ENCODE peak calls at places on chromosomes 12 and 14, in four cellular contexts. Y is right lobe of liver, J is GM06990, T is fibroblast of lung. D is an unnamed sample.

GRCh38 chr12:105110851-105111250 is 3.3 kb downstream of the WASHC4 start:
- DNase-seq in Y (no peak), J (no peak), T (no peak), D (no peak)

GRCh38 chr12:42571327-42572009 is 18.1 kb downstream of the PRICKLE1 start:
- DNase-seq in Y (no peak), J (no peak), T (no peak), D (no peak)

GRCh38 chr12:119693006-119693405 is 25.1 kb downstream of the PRKAB1 start:
- DNase-seq in Y (no peak), J (no peak), T (peak), D (no peak)

GRCh38 chr12:123934829-123935228 is 37.8 kb downstream of the CCDC92 start:
- DNase-seq in Y (no peak), J (no peak), T (peak), D (no peak)

GRCh38 chr12:41946106-41946505 is 198.6 kb downstream of the GXYLT1 start:
- DNase-seq in Y (no peak), J (no peak), T (no peak), D (no peak)

GRCh38 chr14:67718265-67718664 is 16.6 kb downstream of the RDH12 start:
- DNase-seq in Y (no peak), J (no peak), T (no peak), D (no peak)

GRCh38 chr12:94753071-94753779 is 102.9 kb upstream of the TMCC3 start:
- DNase-seq in Y (no peak), J (no peak), T (peak), D (no peak)

GRCh38 chr14:93019970-93020369 is 95.8 kb downstream of the ITPK1 start:
- DNase-seq in Y (no peak), J (no peak), T (no peak), D (no peak)

GRCh38 chr12:100986595-100987547 is 192.3 kb downstream of the ANO4 start:
- DNase-seq in Y (no peak), J (no peak), T (peak), D (no peak)

GRCh38 chr12:123121670-123122069 is 29.2 kb downstream of the PITPNM2 start:
- DNase-seq in Y (no peak), J (no peak), T (no peak), D (no peak)

GRCh38 chr12:28602760-28603638 is 412.7 kb downstream of the CCDC91 start:
- DNase-seq in Y (no peak), J (no peak), T (peak), D (no peak)

GRCh38 chr12:29620030-29620429 is 122.5 kb upstream of the OVCH1 start:
- DNase-seq in Y (no peak), J (no peak), T (no peak), D (no peak)

GRCh38 chr12:29627221-29627620 is 129.7 kb upstream of the OVCH1 start:
- DNase-seq in Y (no peak), J (no peak), T (no peak), D (no peak)

DNA sequence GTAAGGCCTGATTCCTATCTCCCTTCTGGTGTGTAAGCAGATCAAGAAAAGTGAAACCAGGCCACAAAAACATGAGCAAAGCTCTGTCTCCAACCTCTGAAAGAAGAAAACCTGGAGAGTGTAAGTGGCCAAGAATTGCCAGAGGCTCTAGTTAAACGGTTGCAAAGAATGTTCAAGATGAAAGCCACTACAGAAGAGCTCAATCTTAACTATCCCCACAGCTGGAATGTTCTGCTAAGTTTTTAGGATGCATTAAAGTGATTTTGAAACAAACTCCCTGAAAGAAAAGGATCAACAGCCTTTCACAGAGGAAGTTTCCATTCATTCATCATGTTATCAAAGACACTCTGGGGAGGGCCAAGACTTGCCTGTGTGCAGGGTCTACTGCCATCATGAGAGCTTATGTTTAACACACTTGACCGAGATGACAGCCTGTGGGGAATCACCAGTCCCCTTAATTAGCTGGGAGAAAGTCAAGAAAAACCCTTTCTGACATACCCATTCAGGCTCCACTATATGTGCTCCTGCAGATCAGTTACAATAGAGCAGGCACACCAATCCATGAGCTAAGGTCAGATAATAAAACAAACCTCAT is 128.0 kb upstream of the OVCH1 start:
- DNase-seq in Y (no peak), J (no peak), T (peak), D (no peak)
- H3K4me3 ChIP-seq in Y (no peak), J (no peak), T (no peak), D (no peak)

GRCh38 chr14:65926504-65926903 is 514.0 kb downstream of the FUT8 start:
- DNase-seq in Y (no peak), J (no peak), T (no peak), D (no peak)
- TF ChIP-seq CTCF in Y (no peak), J (no peak), T (no peak), D (no peak)

GRCh38 chr14:77861201-77861600 is 61.3 kb downstream of the ADCK1 start:
- DNase-seq in Y (no peak), J (no peak), T (no peak), D (no peak)
- H3K4me3 ChIP-seq in Y (no peak), J (no peak), T (no peak), D (no peak)

DNA sequence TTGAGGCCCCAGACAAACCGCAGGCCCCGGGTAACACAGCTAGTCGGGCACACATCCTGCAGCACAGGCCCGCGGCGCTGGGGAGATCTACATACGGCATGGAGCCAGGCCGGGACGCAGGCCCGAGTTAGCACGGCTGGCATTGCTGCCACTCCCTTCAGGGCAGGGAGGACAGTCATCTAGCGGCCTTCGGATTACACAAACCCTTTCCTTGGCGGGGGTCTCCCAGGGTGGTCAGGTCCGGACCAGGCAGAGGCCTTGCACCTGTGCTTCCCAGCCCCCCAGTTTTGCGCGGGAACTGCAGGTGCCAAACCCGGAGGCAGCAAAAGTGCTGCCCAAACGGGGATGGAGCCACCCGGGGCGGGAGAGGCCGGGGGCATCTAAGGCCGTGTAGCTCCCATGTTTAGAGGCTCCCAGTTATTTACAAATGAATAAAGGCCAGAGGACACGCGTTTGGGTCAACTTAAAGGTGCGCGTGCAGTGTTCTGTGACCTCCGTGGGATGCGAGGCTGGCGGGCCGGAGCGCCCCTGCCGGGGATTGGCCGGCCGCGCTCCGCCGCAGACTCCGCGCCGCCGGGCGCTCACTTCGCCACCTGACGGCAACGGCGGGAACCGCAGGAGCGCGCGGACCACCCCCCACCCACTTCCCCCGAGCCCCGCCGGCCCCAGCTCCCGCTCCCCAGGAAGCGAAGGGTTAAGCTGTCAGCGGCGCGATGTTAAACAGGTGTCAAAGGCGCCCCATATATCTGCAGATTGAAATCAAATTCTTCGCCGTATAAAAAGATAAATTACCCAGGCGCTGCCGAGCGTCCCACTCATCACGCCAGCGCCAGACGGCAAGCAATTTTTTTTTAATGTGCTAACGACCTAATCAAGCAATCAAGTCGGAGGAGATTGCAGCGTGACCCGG is 18.1 kb downstream of the VSX2 start:
- DNase-seq in Y (no peak), J (peak), T (no peak), D (peak)
- TF ChIP-seq CTCF in Y (peak), J (peak), T (peak), D (peak)

GRCh38 chr12:11756022-11756421 is 106.5 kb downstream of the ETV6 start:
- DNase-seq in Y (no peak), J (no peak), T (no peak), D (no peak)

GRCh38 chr12:11756523-11756922 is 107.0 kb downstream of the ETV6 start:
- DNase-seq in Y (no peak), J (no peak), T (no peak), D (no peak)

GRCh38 chr12:11753826-11754225 is 104.4 kb downstream of the ETV6 start:
- DNase-seq in Y (no peak), J (no peak), T (no peak), D (no peak)

GRCh38 chr12:11754256-11754655 is 104.8 kb downstream of the ETV6 start:
- DNase-seq in Y (no peak), J (no peak), T (no peak), D (no peak)

DNA sequence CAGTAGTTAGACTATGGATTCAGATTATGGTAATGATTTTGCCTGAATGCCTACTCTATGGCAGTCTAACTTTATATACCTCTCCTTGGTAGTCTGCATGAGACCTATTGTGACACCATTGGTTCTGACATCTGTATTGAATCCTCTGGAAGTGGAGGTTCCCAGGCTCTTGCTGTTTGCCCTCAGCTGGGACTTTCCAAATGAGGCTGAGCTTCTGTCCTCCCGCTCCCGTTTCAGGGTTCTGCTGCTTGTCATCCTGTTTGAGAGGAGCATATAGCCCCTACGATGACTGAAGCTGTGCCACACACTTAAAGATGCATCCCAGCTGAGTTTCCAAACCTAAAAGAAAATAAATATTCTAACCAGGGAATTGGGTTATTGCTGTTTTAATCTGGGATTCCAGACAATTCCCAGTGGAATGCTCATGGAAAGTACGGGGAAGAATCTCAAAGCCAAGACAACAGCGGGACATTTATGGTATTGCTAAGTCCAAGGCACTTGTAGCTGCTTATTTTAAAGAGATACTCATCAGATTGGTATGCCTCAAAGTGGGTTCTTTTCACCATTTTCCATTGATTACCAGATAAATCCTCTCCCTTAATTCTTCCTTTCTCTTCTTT is 105.9 kb downstream of the ETV6 start:
- DNase-seq in Y (no peak), J (no peak), T (peak), D (no peak)
- H3K4me3 ChIP-seq in Y (no peak), J (no peak), T (no peak), D (no peak)

GRCh38 chr12:64670039-64670438 is 59.7 kb downstream of the RASSF3 start:
- DNase-seq in Y (no peak), J (no peak), T (no peak), D (no peak)
- TF ChIP-seq CTCF in Y (no peak), J (no peak), T (no peak), D (no peak)